ENCODE peak calls at places on chromosome 20, in seven cellular contexts. J is A549, T is ovary, A is suprapubic skin, U is adrenal gland, P is uterus, G is HepG2. M is an unnamed sample.

GRCh38 chr20:45841407-45842129 is 8.0 kb downstream of the SNX21 start:
- DNase-seq in G (no peak), P (no peak), A (no peak), T (peak), U (no peak), J (no peak), M (no peak)

GRCh38 chr20:54194724-54195438 is 13.0 kb upstream of the PFDN4 start:
- DNase-seq in A (no peak), T (no peak), J (peak), U (no peak), G (peak), P (no peak), M (no peak)

GRCh38 chr20:3760980-3761379 is 6.6 kb downstream of the ADISSP start:
- DNase-seq in A (no peak), G (no peak), P (no peak), T (no peak), U (no peak), J (no peak), M (no peak)

GRCh38 chr20:50575869-50576720 is 65.9 kb downstream of the PTPN1 start:
- DNase-seq in J (peak), G (peak), T (peak), P (peak), U (peak), A (no peak), M (peak)

GRCh38 chr20:38985603-38986170 is 23.5 kb downstream of the DHX35 start:
- DNase-seq in U (no peak), A (no peak), G (peak), P (no peak), J (no peak), T (no peak), M (no peak)

GRCh38 chr20:48765359-48765758 is 62.4 kb downstream of the PREX1 start:
- DNase-seq in A (no peak), P (no peak), U (no peak), J (no peak), G (no peak), T (no peak), M (no peak)

GRCh38 chr20:53387983-53388675 is 205.5 kb downstream of the ZNF217 start:
- DNase-seq in G (no peak), U (no peak), P (no peak), A (no peak), J (no peak), T (no peak), M (no peak)

GRCh38 chr20:32979201-32979998 is 24.8 kb downstream of the SUN5 start:
- DNase-seq in T (no peak), A (no peak), G (no peak), J (no peak), U (no peak), P (no peak), M (no peak)

GRCh38 chr20:5567644-5568043 is 182.6 kb upstream of the SHLD1 start:
- DNase-seq in T (no peak), P (no peak), A (no peak), U (no peak), J (no peak), G (no peak), M (no peak)

GRCh38 chr20:59701236-59701635 is 96.9 kb downstream of the PHACTR3 start:
- DNase-seq in P (no peak), J (no peak), T (no peak), G (no peak), A (no peak), U (no peak), M (no peak)

GRCh38 chr20:973785-974194 is 28.3 kb downstream of the RSPO4 start:
- DNase-seq in J (peak), U (peak), P (no peak), G (peak), A (no peak), T (no peak), M (no peak)

GRCh38 chr20:34475979-34476736 is 40.1 kb upstream of the DYNLRB1 start:
- DNase-seq in U (peak), J (peak), A (no peak), P (peak), T (peak), G (peak), M (peak)

GRCh38 chr20:9514461-9515210 is at the start of gene LAMP5:
- DNase-seq in G (no peak), U (no peak), A (no peak), T (no peak), J (no peak), P (no peak), M (no peak)

GRCh38 chr20:33235696-33236095 is at the start of gene BPIFA1:
- DNase-seq in G (no peak), P (no peak), U (no peak), T (no peak), J (no peak), A (no peak), M (no peak)

GRCh38 chr20:1296922-1297321 is 30.8 kb downstream of the SNPH start:
- DNase-seq in A (no peak), U (no peak), P (no peak), T (no peak), J (no peak), G (no peak), M (no peak)

GRCh38 chr20:44084891-44085290 is 102.1 kb downstream of the JPH2 start:
- DNase-seq in G (no peak), A (no peak), J (no peak), T (no peak), U (no peak), P (no peak), M (no peak)

GRCh38 chr20:18428490-18429173 is 38.2 kb downstream of the DZANK1 start:
- DNase-seq in A (no peak), P (peak), G (peak), J (no peak), U (peak), T (peak), M (peak)

GRCh38 chr20:33232486-33233072 is 3.2 kb upstream of the BPIFA1 start:
- DNase-seq in P (no peak), A (no peak), J (no peak), T (no peak), G (no peak), U (no peak), M (no peak)

GRCh38 chr20:43583982-43584432 is 6.7 kb upstream of the IFT52 start:
- DNase-seq in J (no peak), P (peak), U (peak), T (peak), G (peak), A (no peak), M (peak)

GRCh38 chr20:62136283-62137091 is 6.7 kb downstream of the PSMA7 start:
- DNase-seq in A (no peak), G (peak), U (peak), J (peak), T (peak), P (peak), M (no peak)

GRCh38 chr20:8007490-8007889 is 12.1 kb downstream of the TMX4 start:
- DNase-seq in J (no peak), T (no peak), P (no peak), G (no peak), U (no peak), A (no peak), M (no peak)

GRCh38 chr20:15799871-15800270 is 773.4 kb downstream of the KIF16B start:
- DNase-seq in A (no peak), J (no peak), P (no peak), T (no peak), G (no peak), U (no peak), M (no peak)

GRCh38 chr20:16639027-16639941 is 66.0 kb upstream of the KIF16B start:
- DNase-seq in J (no peak), T (no peak), U (no peak), A (no peak), P (no peak), G (no peak), M (no peak)

GRCh38 chr20:23826541-23827018 is at the start of gene CST2:
- DNase-seq in U (no peak), A (no peak), J (no peak), T (no peak), P (no peak), G (no peak), M (no peak)

GRCh38 chr20:25584905-25585704 is at the start of gene NINL:
- DNase-seq in G (peak), U (peak), P (peak), J (peak), T (peak), A (peak), M (peak)

GRCh38 chr20:20393770-20394169 is 25.9 kb downstream of the INSM1 start:
- DNase-seq in U (no peak), A (no peak), J (no peak), T (no peak), P (no peak), G (no peak), M (no peak)

GRCh38 chr20:2273634-2274302 is 22.0 kb upstream of the TGM3 start:
- DNase-seq in T (no peak), U (no peak), P (no peak), G (no peak), A (no peak), J (no peak), M (no peak)

GRCh38 chr20:32451682-32452461 is 93.7 kb downstream of the ASXL1 start:
- DNase-seq in T (no peak), A (no peak), J (no peak), G (no peak), U (no peak), P (peak), M (no peak)

GRCh38 chr20:19882446-19882845 is 124.4 kb downstream of the RIN2 start:
- DNase-seq in A (no peak), U (no peak), J (no peak), P (no peak), T (no peak), G (no peak), M (no peak)

GRCh38 chr20:43003318-43003928 is 186.3 kb downstream of the PTPRT start:
- DNase-seq in A (no peak), J (no peak), G (no peak), P (no peak), T (no peak), U (no peak), M (no peak)

GRCh38 chr20:41175201-41175651 is 37.9 kb downstream of the PLCG1 start:
- DNase-seq in G (no peak), P (no peak), U (peak), T (peak), J (no peak), A (peak), M (no peak)

GRCh38 chr20:62206388-62206775 is 13.7 kb downstream of the HRH3 start:
- DNase-seq in U (no peak), J (no peak), P (no peak), A (no peak), G (no peak), T (no peak), M (no peak)

GRCh38 chr20:61502433-61502832 is 250.4 kb downstream of the CDH4 start:
- DNase-seq in T (no peak), A (no peak), U (no peak), J (no peak), P (no peak), G (no peak), M (no peak)

GRCh38 chr20:44832724-44833123 is 22.4 kb upstream of the RIMS4 start:
- DNase-seq in U (no peak), P (no peak), G (no peak), J (no peak), T (no peak), A (no peak), M (no peak)

GRCh38 chr20:11917663-11918062 is at the start of gene BTBD3:
- DNase-seq in P (peak), G (no peak), U (peak), J (no peak), T (no peak), A (no peak), M (no peak)
- TF ChIP-seq POLR2A in P (peak), G (no peak), U (peak), J (no peak), T (no peak), A (no peak), M (peak)

DNA sequence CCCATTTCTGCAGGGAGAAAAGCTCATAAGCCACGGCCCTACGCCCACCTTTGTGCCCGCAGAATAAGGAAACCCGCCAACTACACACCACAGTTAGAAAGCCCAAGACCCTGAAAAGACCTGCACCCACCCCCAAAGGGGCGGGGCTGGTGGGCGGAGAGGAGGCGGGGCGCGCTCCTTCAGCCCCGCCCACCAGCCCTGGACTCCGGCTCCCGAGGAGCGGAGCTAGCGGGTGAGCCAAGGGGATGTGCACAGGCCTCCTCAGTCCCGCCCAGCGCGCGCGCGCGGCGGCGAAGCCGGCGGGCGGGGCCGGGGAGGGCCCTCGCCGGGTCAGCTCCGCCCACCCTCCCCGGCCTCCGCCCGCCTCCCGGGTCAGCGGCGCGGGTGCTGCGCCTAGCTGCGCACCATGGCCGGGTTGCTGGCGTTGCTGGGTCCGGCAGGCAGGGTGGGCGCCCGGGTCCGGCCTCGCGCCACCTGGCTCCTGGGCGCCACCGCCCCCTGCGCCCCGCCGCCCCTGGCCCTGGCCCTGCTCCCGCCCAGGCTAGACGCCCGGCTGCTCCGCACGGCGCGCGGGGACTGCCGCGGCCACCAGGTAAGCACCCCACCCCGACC is at the start of gene FAM210B:
- DNase-seq in J (peak), G (peak), P (peak), U (peak), A (peak), T (peak), M (peak)
- TF ChIP-seq POLR2A in J (peak), G (peak), P (peak), U (peak), A (no peak), T (peak), M (peak)

GRCh38 chr20:14538433-14538832 is 201.0 kb upstream of the FLRT3 start:
- DNase-seq in U (no peak), G (no peak), J (no peak), A (no peak), T (no peak), P (no peak), M (no peak)
- TF ChIP-seq POLR2A in U (no peak), G (no peak), J (no peak), A (no peak), T (no peak), P (no peak), M (no peak)

GRCh38 chr20:63570281-63571086 is 3.6 kb downstream of the HELZ2 start:
- DNase-seq in P (no peak), T (no peak), U (no peak), J (no peak), G (no peak), A (no peak), M (no peak)
- TF ChIP-seq POLR2A in P (no peak), T (no peak), U (no peak), J (no peak), G (no peak), A (no peak), M (no peak)